ENCODE peak calls at places on chromosomes 7 and 10, in five cellular contexts. W is A549, F is suprapubic skin, B is tibial nerve, Z is transverse colon. D is an unnamed sample.

GRCh38 chr7:31957090-31957720 is 113.0 kb downstream of the PDE1C start:
- DNase-seq in W (peak; percentile 77), F (no peak), B (no peak), Z (no peak), D (no peak)

GRCh38 chr10:111093741-111094380 is 17.0 kb downstream of the ADRA2A start:
- DNase-seq in W (no peak), F (no peak), B (no peak), Z (no peak), D (no peak)

GRCh38 chr7:114921636-114922150 is at the start of gene MDFIC:
- DNase-seq in W (peak; percentile 72), F (peak; percentile 77), B (no peak), Z (peak; percentile 38), D (no peak)

GRCh38 chr7:95509199-95509598 is 23.5 kb downstream of the ASB4 start:
- DNase-seq in W (no peak), F (no peak), B (no peak), Z (no peak), D (no peak)

GRCh38 chr7:95472521-95473160 is 13.1 kb upstream of the ASB4 start:
- DNase-seq in W (no peak), F (no peak), B (no peak), Z (no peak), D (no peak)

GRCh38 chr10:126242352-126243260 is 145.7 kb downstream of the ADAM12 start:
- DNase-seq in W (no peak), F (peak; percentile 83), B (no peak), Z (no peak), D (no peak)

GRCh38 chr7:36526720-36527548 is 137.3 kb downstream of the ANLN start:
- DNase-seq in W (peak; percentile 71), F (no peak), B (no peak), Z (no peak), D (no peak)

GRCh38 chr7:100806276-100806675 is 21.0 kb downstream of the EPHB4 start:
- DNase-seq in W (no peak), F (no peak), B (no peak), Z (no peak), D (no peak)

GRCh38 chr10:96794786-96795733 is 37.0 kb upstream of the LCOR start:
- DNase-seq in W (no peak), F (no peak), B (no peak), Z (peak; percentile 76), D (no peak)

GRCh38 chr10:29603516-29603915 is 31.3 kb downstream of the SVIL start:
- DNase-seq in W (no peak), F (no peak), B (no peak), Z (no peak), D (peak; percentile 20)

GRCh38 chr10:101285519-101286070 is 56.3 kb upstream of the LBX1 start:
- DNase-seq in W (no peak), F (no peak), B (no peak), Z (no peak), D (no peak)

GRCh38 chr10:101286248-101287046 is 57.2 kb upstream of the LBX1 start:
- DNase-seq in W (no peak), F (no peak), B (no peak), Z (no peak), D (no peak)

GRCh38 chr10:101287922-101288638 is 58.8 kb upstream of the LBX1 start:
- DNase-seq in W (peak; percentile 54), F (no peak), B (no peak), Z (no peak), D (no peak)

GRCh38 chr10:101285093-101285463 is 55.8 kb upstream of the LBX1 start:
- DNase-seq in W (no peak), F (no peak), B (no peak), Z (no peak), D (no peak)

DNA sequence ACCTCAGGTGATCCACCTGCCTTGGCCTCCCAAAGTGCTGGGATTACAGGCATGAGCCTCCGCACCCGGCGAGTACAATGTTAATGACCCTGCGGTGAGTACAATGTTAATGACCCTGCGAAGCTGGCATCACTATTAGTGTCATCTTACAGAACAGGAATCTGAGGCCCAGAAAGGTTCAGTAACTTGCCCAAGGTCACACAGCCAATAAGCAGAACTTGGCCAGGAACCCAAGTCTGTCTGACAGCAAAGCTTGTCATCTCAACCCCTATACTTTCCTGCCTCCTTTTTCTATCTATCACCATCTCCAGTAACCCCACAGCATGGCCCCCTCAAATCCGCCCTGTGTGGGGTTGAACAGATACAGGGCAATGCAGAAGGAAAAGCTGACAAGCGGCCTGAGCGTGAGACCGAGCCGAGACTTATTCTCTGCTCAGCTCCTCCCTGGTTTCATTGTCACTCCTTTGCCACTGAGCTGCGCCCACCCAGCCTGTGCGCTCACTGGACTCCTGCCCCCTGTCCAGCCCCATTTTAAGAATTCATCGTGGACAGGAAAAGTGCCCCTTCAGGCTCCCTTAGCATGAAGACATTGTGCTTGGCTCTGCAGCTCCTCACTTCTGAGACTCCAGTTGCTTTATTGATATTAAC is 58.0 kb upstream of the LBX1 start:
- DNase-seq in W (no peak), F (no peak), B (no peak), Z (no peak), D (no peak)
- H3K4me1 ChIP-seq in W (peaks cover 6% of the 10 kb centered on the region), F (peaks cover 26% of the 10 kb centered on the region), B (peaks cover 23% of the 10 kb centered on the region), Z (peaks cover 11% of the 10 kb centered on the region), D (peaks cover 19% of the 10 kb centered on the region)

GRCh38 chr7:16063241-16063640 is 358.1 kb downstream of the CRPPA start:
- DNase-seq in W (no peak), F (no peak), B (no peak), Z (no peak), D (no peak)

GRCh38 chr7:16063691-16064090 is 357.6 kb downstream of the CRPPA start:
- DNase-seq in W (no peak), F (no peak), B (no peak), Z (no peak), D (no peak)

GRCh38 chr7:16064316-16064715 is 357.0 kb downstream of the CRPPA start:
- DNase-seq in W (no peak), F (no peak), B (no peak), Z (no peak), D (no peak)

GRCh38 chr7:16067695-16068094 is 353.6 kb downstream of the CRPPA start:
- DNase-seq in W (no peak), F (no peak), B (no peak), Z (no peak), D (no peak)

DNA sequence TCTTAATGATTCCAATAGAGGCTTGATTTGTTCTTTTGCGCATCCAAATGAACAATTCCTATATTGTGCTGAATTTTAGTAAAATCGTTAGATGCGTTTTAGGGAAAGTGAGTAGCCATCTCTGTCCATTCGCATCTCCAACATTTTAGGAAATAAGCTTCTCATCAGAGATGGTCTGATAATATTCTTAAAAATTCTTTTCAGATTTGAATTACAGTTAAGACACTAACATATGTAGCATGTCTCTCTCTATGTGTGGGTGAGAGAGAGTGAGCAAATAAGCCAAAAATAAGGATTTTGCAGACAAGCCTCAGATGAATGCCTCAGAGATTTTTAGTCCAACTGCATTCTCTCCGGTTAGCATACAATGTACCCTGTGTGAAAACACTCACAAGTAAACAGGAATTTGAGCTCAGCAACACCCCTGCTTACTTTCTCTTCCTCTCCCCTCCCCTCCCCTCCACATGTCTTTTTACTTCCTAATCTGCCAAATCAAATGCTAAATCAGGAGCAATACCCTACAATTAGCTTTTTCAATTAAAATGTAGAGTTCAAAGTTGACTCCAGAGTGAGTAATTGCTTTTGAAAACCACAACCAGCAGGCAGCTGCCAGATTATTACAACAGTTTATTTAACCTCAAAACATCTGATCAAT is 354.4 kb downstream of the CRPPA start:
- DNase-seq in W (no peak), F (no peak), B (no peak), Z (no peak), D (no peak)
- TF ChIP-seq EP300 in W (no peak), F (no peak), B (no peak), Z (no peak), D (no peak)

GRCh38 chr7:159038066-159038465 is 106.6 kb downstream of the VIPR2 start:
- DNase-seq in W (no peak), F (peak; percentile 34), B (no peak), Z (no peak), D (peak; percentile 34)

GRCh38 chr7:159040146-159040545 is 104.5 kb downstream of the VIPR2 start:
- DNase-seq in W (no peak), F (no peak), B (no peak), Z (no peak), D (peak; percentile 57)

GRCh38 chr7:159040912-159041711 is 103.6 kb downstream of the VIPR2 start:
- DNase-seq in W (no peak), F (peak; percentile 51), B (no peak), Z (no peak), D (peak; percentile 61)

GRCh38 chr7:159042084-159042483 is 102.6 kb downstream of the VIPR2 start:
- DNase-seq in W (no peak), F (no peak), B (no peak), Z (no peak), D (peak; percentile 22)

DNA sequence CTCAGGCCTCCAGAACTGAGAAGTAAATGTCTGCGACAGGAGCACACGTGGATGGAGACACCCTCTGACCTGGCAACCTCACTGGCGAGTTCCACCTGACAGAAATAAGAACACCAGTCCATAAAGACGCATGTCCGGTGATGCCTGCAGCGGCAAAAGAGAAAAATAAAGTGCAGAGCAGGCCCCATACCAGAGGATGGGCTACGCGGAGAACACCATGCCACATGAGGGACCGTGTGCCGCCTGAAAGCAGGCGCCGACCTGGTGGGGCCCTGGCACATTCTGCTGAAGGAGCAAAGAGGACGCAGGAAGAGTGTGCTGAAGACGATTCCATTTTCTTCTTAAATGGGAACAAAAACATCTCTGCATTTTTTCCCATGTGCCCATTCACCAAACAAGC is 105.0 kb downstream of the VIPR2 start:
- DNase-seq in W (no peak), F (no peak), B (no peak), Z (no peak), D (peak; percentile 28)
- H3K4me1 ChIP-seq in W (no peaks in the 10 kb centered on the region), F (no peaks in the 10 kb centered on the region), B (no peaks in the 10 kb centered on the region), Z (no peaks in the 10 kb centered on the region), D (no peaks in the 10 kb centered on the region)

DNA sequence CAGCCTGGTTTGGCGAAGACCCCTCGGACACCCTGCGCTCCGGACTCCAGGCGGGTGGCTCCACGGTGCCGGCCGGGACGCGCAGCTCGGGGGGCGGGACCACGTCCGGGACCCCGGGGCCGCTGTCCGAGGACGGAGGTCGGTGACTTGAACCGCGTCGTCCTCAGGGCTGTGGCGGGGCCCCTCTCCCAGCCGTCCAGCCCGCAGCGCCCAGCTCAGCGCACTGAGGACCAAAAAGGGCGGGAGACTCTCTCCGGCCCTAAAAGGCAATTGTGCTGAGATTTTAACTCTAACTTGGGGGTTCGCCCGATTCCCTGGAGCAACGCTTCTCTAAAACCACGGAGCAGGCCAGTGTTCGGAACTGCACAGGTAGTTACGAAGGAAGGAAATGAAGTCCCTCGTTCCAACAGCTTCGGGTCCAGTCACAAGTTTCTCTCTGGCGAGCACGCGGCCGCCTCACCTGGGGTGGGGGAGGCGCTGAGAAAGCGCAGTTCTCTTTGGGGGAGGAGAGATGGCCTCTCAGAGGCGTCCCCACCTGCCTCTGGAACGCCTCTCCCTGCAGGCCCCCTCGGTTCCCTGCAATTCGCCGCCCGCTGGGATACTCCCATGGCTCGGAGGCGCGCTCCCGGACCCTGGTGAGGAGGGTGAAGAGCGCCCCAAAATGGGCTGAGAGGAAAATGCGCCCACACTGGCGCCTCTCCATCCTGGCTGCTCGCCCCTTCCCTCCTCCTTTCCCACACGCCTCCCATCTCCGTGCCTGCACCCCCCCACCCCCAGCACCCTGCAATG is 352.7 kb downstream of the DNAJB6 start:
- DNase-seq in W (no peak), F (no peak), B (peak; percentile 8), Z (no peak), D (no peak)
- TF ChIP-seq EP300 in W (no peak), F (no peak), B (no peak), Z (no peak), D (no peak)